ENCODE peak calls at places on chromosomes 4 and X, in eight cellular contexts. I, M, P, H, Y, V, J and B are unnamed samples.

GRCh38 chr4:132540268-132540667 is 608.8 kb upstream of the PCDH10 start:
- ATAC-seq in I (no peak), M (no peak), P (no peak), H (no peak), Y (no peak), V (no peak), J (no peak), B (no peak)

GRCh38 chrX:154751121-154751668 is 318 bp upstream of the GAB3 start:
- ATAC-seq in I (no peak), M (peak), P (no peak), H (peak), Y (no peak), V (peak), J (peak), B (no peak)

GRCh38 chr4:138409670-138410069 is 167.5 kb upstream of the SLC7A11 start:
- ATAC-seq in I (no peak), M (no peak), P (no peak), H (no peak), Y (no peak), V (no peak), J (no peak), B (no peak)

GRCh38 chrX:63754141-63754859 is 30.7 kb downstream of the ARHGEF9 start:
- ATAC-seq in I (peak), M (peak), P (peak), H (peak), Y (peak), V (peak), J (no peak), B (no peak)

GRCh38 chr4:180635276-180635675 is 1607.9 kb upstream of the TENM3 start:
- ATAC-seq in I (no peak), M (no peak), P (no peak), H (no peak), Y (no peak), V (no peak), J (no peak), B (no peak)

GRCh38 chrX:153673398-153674218 is at the start of gene PNCK:
- ATAC-seq in I (no peak), M (no peak), P (no peak), H (no peak), Y (no peak), V (no peak), J (no peak), B (peak)

GRCh38 chr4:11548529-11549176 is 120.0 kb upstream of the HS3ST1 start:
- ATAC-seq in I (no peak), M (no peak), P (no peak), H (peak), Y (no peak), V (no peak), J (no peak), B (no peak)

GRCh38 chr4:151184523-151185458 is 85.4 kb downstream of the RPS3A start:
- ATAC-seq in I (no peak), M (no peak), P (no peak), H (no peak), Y (no peak), V (no peak), J (no peak), B (peak)

GRCh38 chrX:140712413-140713173 is 3.0 kb downstream of the LINC00632 start:
- ATAC-seq in I (peak), M (peak), P (no peak), H (peak), Y (no peak), V (no peak), J (peak), B (peak)

GRCh38 chrX:45497290-45497689 is 296.6 kb upstream of the DIPK2B start:
- ATAC-seq in I (peak), M (no peak), P (no peak), H (peak), Y (no peak), V (no peak), J (no peak), B (no peak)

GRCh38 chr4:27790911-27791310 is 930.3 kb downstream of the STIM2 start:
- ATAC-seq in I (no peak), M (no peak), P (no peak), H (no peak), Y (no peak), V (no peak), J (no peak), B (no peak)

GRCh38 chrX:107726809-107727534 is 48.6 kb downstream of the TSC22D3 start:
- ATAC-seq in I (no peak), M (no peak), P (no peak), H (no peak), Y (no peak), V (no peak), J (no peak), B (no peak)

GRCh38 chr4:37516057-37516775 is 170.0 kb downstream of the RELL1 start:
- ATAC-seq in I (no peak), M (no peak), P (no peak), H (no peak), Y (no peak), V (no peak), J (no peak), B (no peak)

GRCh38 chrX:5753291-5753690 is 475.4 kb downstream of the NLGN4X start:
- ATAC-seq in I (no peak), M (no peak), P (no peak), H (no peak), Y (no peak), V (no peak), J (no peak), B (no peak)

GRCh38 chr4:156976147-156976546 is 4.5 kb upstream of the PDGFC start:
- ATAC-seq in I (no peak), M (no peak), P (no peak), H (no peak), Y (no peak), V (no peak), J (no peak), B (no peak)

GRCh38 chr4:38857354-38858096 is 908 bp upstream of the TLR6 start:
- ATAC-seq in I (peak), M (no peak), P (peak), H (peak), Y (peak), V (peak), J (peak), B (peak)

GRCh38 chr4:17811078-17811603 is 362 bp downstream of the NCAPG start:
- ATAC-seq in I (peak), M (peak), P (peak), H (peak), Y (peak), V (peak), J (no peak), B (no peak)

GRCh38 chrX:69024287-69024686 is 141.0 kb downstream of the PJA1 start:
- ATAC-seq in I (no peak), M (no peak), P (no peak), H (no peak), Y (no peak), V (no peak), J (no peak), B (no peak)

GRCh38 chr4:148170408-148171385 is 271.5 kb downstream of the NR3C2 start:
- ATAC-seq in I (peak), M (peak), P (no peak), H (peak), Y (peak), V (no peak), J (no peak), B (no peak)

GRCh38 chr4:188665466-188665865 is 526.2 kb downstream of the TRIML1 start:
- ATAC-seq in I (no peak), M (no peak), P (no peak), H (no peak), Y (no peak), V (no peak), J (no peak), B (no peak)

GRCh38 chr4:26104056-26104685 is 190.2 kb downstream of the SMIM20 start:
- ATAC-seq in I (peak), M (no peak), P (no peak), H (no peak), Y (peak), V (no peak), J (no peak), B (no peak)

GRCh38 chr4:163598028-163598427 is 103.5 kb downstream of the TMA16 start:
- ATAC-seq in I (no peak), M (no peak), P (no peak), H (no peak), Y (no peak), V (peak), J (no peak), B (no peak)

GRCh38 chrX:82734140-82734539 is 774.0 kb upstream of the POU3F4 start:
- ATAC-seq in I (no peak), M (no peak), P (no peak), H (no peak), Y (no peak), V (no peak), J (no peak), B (no peak)

GRCh38 chr4:85842540-85842939 is 367.6 kb downstream of the ARHGAP24 start:
- ATAC-seq in I (peak), M (no peak), P (peak), H (no peak), Y (no peak), V (peak), J (peak), B (peak)

GRCh38 chr4:127236875-127237274 is 395.9 kb upstream of the INTU start:
- ATAC-seq in I (no peak), M (no peak), P (no peak), H (no peak), Y (no peak), V (no peak), J (no peak), B (no peak)

GRCh38 chr4:190121759-190122158 is 51.8 kb upstream of the DUX4 start:
- ATAC-seq in I (no peak), M (no peak), P (peak), H (no peak), Y (no peak), V (no peak), J (peak), B (peak)

GRCh38 chr4:26566027-26566578 is 17.8 kb upstream of the TBC1D19 start:
- ATAC-seq in I (peak), M (no peak), P (no peak), H (no peak), Y (no peak), V (no peak), J (no peak), B (no peak)